ENCODE peak calls at places on chromosomes 2 and 18, in six cellular contexts. F is HCT116, V is A549, Z is IMR-90, J is HepG2, B is H1. M is an unnamed sample.

GRCh38 chr2:31335921-31336570 is 78.5 kb downstream of the XDH start:
- DNase-seq in F (no peak), V (no peak), Z (peak), J (no peak), B (no peak), M (no peak)

GRCh38 chr18:79905389-79905911 is 46.0 kb downstream of the SLC66A2 start:
- DNase-seq in F (no peak), V (no peak), Z (peak), J (no peak), B (no peak), M (no peak)

GRCh38 chr18:78878335-78878734 is 101.3 kb upstream of the SALL3 start:
- DNase-seq in F (no peak), V (no peak), Z (no peak), J (no peak), B (no peak), M (no peak)

GRCh38 chr18:9094307-9095226 is 7.9 kb upstream of the NDUFV2 start:
- DNase-seq in F (no peak), V (peak), Z (peak), J (peak), B (no peak), M (peak)

GRCh38 chr2:86064006-86064405 is 41.7 kb downstream of the POLR1A start:
- DNase-seq in F (no peak), V (no peak), Z (peak), J (no peak), B (no peak), M (no peak)

GRCh38 chr2:12465631-12466135 is 251.1 kb upstream of the TRIB2 start:
- DNase-seq in F (no peak), V (no peak), Z (no peak), J (no peak), B (no peak), M (no peak)

GRCh38 chr18:8721716-8722115 is 16.4 kb downstream of the MTCL1 start:
- DNase-seq in F (peak), V (peak), Z (peak), J (peak), B (no peak), M (no peak)

GRCh38 chr2:241425368-241425767 is 69.3 kb downstream of the FARP2 start:
- DNase-seq in F (no peak), V (no peak), Z (no peak), J (no peak), B (no peak), M (no peak)

GRCh38 chr2:77443076-77443475 is 79.1 kb downstream of the LRRTM4 start:
- DNase-seq in F (no peak), V (no peak), Z (no peak), J (no peak), B (no peak), M (no peak)

GRCh38 chr2:215904101-215904500 is 109.2 kb downstream of the MREG start:
- DNase-seq in F (no peak), V (peak), Z (peak), J (no peak), B (no peak), M (no peak)

GRCh38 chr2:108536133-108536780 is 2.0 kb downstream of the LIMS1 start:
- DNase-seq in F (no peak), V (peak), Z (peak), J (peak), B (no peak), M (no peak)

GRCh38 chr2:217223222-217223930 is 363.5 kb upstream of the TNP1 start:
- DNase-seq in F (no peak), V (peak), Z (peak), J (no peak), B (no peak), M (no peak)

GRCh38 chr2:98664323-98664722 is 55.9 kb downstream of the UNC50 start:
- DNase-seq in F (peak), V (no peak), Z (no peak), J (no peak), B (no peak), M (no peak)

DNA sequence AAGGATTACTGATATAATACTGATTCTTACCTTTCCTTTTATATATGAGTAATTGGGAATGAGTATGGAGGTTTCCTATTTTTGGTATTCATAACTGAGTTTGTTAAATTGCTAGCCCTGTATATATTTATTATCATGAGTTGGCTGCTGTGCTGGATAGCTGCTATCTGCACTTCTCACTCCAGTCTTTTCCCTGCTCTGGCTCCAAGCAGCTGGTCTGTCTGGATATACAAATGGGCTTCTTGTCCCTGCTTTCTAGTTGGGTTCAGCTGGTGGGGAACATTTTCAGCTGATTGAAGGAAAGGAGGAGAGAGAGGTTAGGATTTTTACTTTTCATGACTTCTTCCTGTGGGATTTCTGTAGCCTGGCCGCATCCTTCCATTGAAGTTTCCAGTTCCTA is 41.2 kb downstream of the AGFG1 start:
- DNase-seq in F (no peak), V (no peak), Z (peak), J (no peak), B (no peak), M (peak)
- TF ChIP-seq POLR2A in F (no peak), V (no peak), Z (no peak), J (no peak), B (no peak), M (no peak)

DNA sequence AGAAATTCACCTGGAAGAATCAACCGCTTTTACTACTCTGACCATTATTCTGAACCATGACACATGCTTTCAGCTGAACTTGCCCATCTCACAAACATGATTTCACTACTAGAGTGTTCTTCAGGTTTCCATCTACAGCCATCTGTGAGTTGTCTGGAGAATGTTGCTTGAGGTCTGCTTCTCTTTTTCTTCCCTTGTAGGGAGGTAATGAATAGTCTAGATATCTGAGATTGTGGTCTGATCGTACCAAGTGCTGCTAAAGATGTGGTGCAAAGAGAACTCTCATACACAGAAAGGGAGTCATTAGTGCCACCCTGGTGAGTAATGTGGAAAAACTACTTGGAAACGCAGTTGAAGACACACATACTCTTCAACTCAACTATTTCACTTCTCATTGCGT is 10.2 kb downstream of the SOWAHC start:
- DNase-seq in F (no peak), V (no peak), Z (no peak), J (no peak), B (no peak), M (no peak)
- TF ChIP-seq CEBPB in F (no peak), V (no peak), Z (no peak), J (no peak), B (no peak), M (no peak)

GRCh38 chr2:11157296-11157695 is 2.0 kb downstream of the SLC66A3 start:
- DNase-seq in F (no peak), V (no peak), Z (no peak), J (no peak), B (no peak), M (no peak)

GRCh38 chr2:11154460-11155325 is 574 bp upstream of the SLC66A3 start:
- DNase-seq in F (peak), V (peak), Z (peak), J (peak), B (peak), M (peak)

GRCh38 chr2:11156396-11157075 is 1.3 kb downstream of the SLC66A3 start:
- DNase-seq in F (no peak), V (no peak), Z (no peak), J (no peak), B (no peak), M (no peak)

GRCh38 chr2:11157731-11158130 is 2.5 kb downstream of the SLC66A3 start:
- DNase-seq in F (no peak), V (no peak), Z (no peak), J (no peak), B (no peak), M (no peak)

DNA sequence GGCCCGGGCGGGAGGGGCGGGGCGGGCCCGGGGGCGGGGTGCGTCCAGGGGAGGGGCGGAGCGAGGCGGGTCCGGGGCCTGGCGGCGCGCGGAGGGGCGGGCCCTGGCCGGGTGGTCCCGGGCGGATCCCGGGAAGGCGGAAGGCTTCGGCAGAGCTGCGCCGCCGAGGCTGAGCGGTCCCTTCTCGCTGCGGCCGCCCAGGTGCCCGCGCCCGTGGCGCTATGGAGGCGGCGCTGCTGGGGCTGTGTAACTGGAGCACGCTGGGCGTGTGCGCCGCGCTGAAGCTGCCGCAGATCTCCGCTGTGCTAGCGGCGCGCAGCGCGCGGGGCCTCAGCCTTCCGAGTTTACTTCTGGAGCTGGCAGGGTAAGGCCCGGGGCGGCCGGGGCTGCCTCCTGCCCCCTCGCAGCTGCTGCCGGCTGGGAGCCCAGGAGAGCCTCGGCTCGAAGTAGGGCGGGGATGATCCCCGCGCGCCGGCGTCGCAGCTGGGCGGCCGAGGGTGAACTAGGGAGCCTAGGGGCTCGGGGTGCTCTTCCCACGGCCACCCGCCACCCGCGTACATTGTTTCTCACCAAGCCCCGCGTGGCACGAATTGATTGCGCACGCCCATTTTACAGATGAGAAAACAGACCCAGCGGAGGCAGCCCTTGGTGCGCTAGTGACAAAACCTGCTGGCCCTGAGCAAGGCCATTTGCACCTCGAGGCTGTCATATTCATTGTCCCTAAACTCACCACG is at the start of gene SLC66A3:
- DNase-seq in F (peak), V (peak), Z (peak), J (peak), B (peak), M (peak)
- TF ChIP-seq POLR2A in F (peak), V (peak), Z (peak), J (peak), B (no peak), M (peak)

GRCh38 chr2:223954401-223954800 is 2.9 kb upstream of the MRPL44 start:
- DNase-seq in F (no peak), V (peak), Z (peak), J (peak), B (no peak), M (no peak)
- TF ChIP-seq CEBPB in F (no peak), V (no peak), Z (peak), J (no peak), B (no peak), M (no peak)

DNA sequence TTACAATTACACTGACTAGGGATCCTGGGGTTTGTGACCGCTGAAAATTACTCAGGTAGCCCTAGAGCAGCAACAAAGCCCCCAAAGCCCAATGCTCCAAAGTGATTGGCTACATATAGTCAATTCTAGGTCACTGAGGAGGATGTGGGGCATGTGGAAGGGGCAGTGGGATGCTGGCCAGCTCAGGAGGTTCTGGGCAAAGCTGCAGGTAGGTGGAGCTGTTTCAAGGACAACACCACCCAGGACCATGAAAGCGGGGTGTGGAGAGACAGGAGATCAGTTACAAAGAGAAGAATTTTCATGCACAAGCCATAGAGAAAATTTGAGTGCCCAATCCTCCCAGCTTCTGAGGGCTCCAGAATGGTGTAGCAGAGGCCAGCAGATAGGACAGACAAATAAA is 75.0 kb upstream of the CCDC85A start:
- DNase-seq in F (no peak), V (no peak), Z (no peak), J (no peak), B (no peak), M (no peak)
- TF ChIP-seq POLR2A in F (no peak), V (no peak), Z (no peak), J (no peak), B (no peak), M (no peak)

DNA sequence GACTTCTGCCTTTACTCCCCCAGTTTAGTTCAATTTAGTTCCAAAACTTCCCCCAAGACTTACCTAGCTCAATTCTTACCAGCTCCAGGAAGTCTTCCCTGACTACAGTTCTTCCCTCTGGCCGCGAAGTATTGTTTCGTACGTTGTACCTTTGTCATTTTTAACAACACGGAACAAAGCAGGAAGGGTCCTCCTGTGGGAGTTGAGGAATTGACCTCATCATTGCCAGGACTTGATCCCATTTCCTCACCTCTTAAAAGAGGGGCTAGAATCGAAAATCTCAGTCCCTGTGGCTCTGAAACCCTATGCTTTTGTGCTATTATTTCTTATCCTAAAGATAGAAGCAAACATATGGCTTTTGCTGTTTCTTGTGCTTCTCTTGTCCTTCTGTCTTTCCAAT is 187.1 kb downstream of the MYO3B start:
- DNase-seq in F (no peak), V (no peak), Z (no peak), J (no peak), B (no peak), M (no peak)
- TF ChIP-seq CEBPB in F (no peak), V (no peak), Z (no peak), J (no peak), B (no peak), M (no peak)